ENCODE peak calls at places on chromosomes 16 and 17, in four cellular contexts. A is midbrain, T is iris pigment epithelial cell, R is Ammon's horn. I is an unnamed sample.

GRCh38 chr16:79008869-79009179 is 591.7 kb downstream of the MAF start:
- DNase-seq in T (no peak), A (no peak), R (no peak), I (no peak)

GRCh38 chr16:30527635-30528178 is 1.3 kb upstream of the ZNF768 start:
- DNase-seq in R (no peak), A (peak), T (no peak), I (no peak)

GRCh38 chr17:81939218-81939617 is 2.1 kb upstream of the PYCR1 start:
- DNase-seq in R (no peak), T (no peak), A (no peak), I (no peak)

GRCh38 chr17:79374087-79374486 is 236.8 kb downstream of the RBFOX3 start:
- DNase-seq in A (no peak), R (no peak), T (no peak), I (no peak)

GRCh38 chr16:82899731-82900454 is 273.1 kb downstream of the CDH13 start:
- DNase-seq in A (no peak), T (no peak), R (no peak), I (no peak)

GRCh38 chr17:45222273-45222993 is 748 bp downstream of the FMNL1 start:
- DNase-seq in R (no peak), T (no peak), A (no peak), I (no peak)

GRCh38 chr16:64362193-64362592 is 759.7 kb downstream of the CDH11 start:
- DNase-seq in A (no peak), R (no peak), T (peak), I (peak)

GRCh38 chr16:19517424-19518089 is 4.3 kb downstream of the GDE1 start:
- DNase-seq in A (no peak), R (no peak), T (peak), I (peak)

GRCh38 chr16:4435668-4436067 is 10.0 kb downstream of the DNAJA3 start:
- DNase-seq in A (no peak), T (peak), R (no peak), I (no peak)

GRCh38 chr17:6427284-6427781 is 7.6 kb downstream of the AIPL1 start:
- DNase-seq in T (peak), R (no peak), A (no peak), I (peak)

GRCh38 chr16:75380870-75381269 is 52.4 kb downstream of the CFDP1 start:
- DNase-seq in R (no peak), T (peak), A (no peak), I (no peak)

GRCh38 chr16:46743232-46743719 is 4.9 kb downstream of the MYLK3 start:
- DNase-seq in T (peak), A (no peak), R (peak), I (peak)

GRCh38 chr17:29124931-29125270 is 55.3 kb downstream of the MYO18A start:
- DNase-seq in T (no peak), A (no peak), R (no peak), I (no peak)

GRCh38 chr16:89863741-89864391 is 9.5 kb upstream of the TCF25 start:
- DNase-seq in R (peak), T (peak), A (peak), I (peak)

GRCh38 chr17:50266384-50267073 is 7.7 kb upstream of the TMEM92 start:
- DNase-seq in T (peak), A (no peak), R (no peak), I (peak)

GRCh38 chr16:3597676-3598075 is 13.7 kb downstream of the SLX4 start:
- DNase-seq in A (no peak), R (no peak), T (no peak), I (no peak)

GRCh38 chr16:7185179-7185578 is 147.5 kb upstream of the RBFOX1 start:
- DNase-seq in A (no peak), T (no peak), R (no peak), I (no peak)

GRCh38 chr16:27724491-27724878 is 174.5 kb downstream of the KATNIP start:
- DNase-seq in A (peak), T (no peak), R (peak), I (no peak)

GRCh38 chr17:74859439-74860228 is at the start of gene GRIN2C:
- DNase-seq in R (no peak), T (no peak), A (no peak), I (no peak)

GRCh38 chr16:28494141-28494851 is at the start of gene APOBR:
- DNase-seq in R (peak), T (no peak), A (no peak), I (no peak)

GRCh38 chr17:59121901-59122480 is 15.3 kb upstream of the TRIM37 start:
- DNase-seq in R (no peak), A (no peak), T (no peak), I (no peak)

GRCh38 chr17:57724038-57724728 is 20.9 kb downstream of the CCDC182 start:
- DNase-seq in T (peak), R (peak), A (no peak), I (no peak)

GRCh38 chr17:82609655-82610054 is 38.6 kb downstream of the WDR45B start:
- DNase-seq in R (no peak), T (no peak), A (no peak), I (no peak)